ENCODE peak calls at places on chromosomes 7 and 10, in six cellular contexts. D, C, E, U, Y and H are unnamed samples.
A peak's percentile ranks its signal among the peaks of the same experiment; 100 is the strongest.

GRCh38 chr10:71746344-71747037 is 26.8 kb downstream of the VSIR start:
- DNase-seq in D (peak; percentile 95), C (no peak), E (no peak), U (peak; percentile 68), Y (peak; percentile 28), H (no peak)

GRCh38 chr7:37916017-37916672 is 472 bp downstream of the SFRP4 start:
- DNase-seq in D (no peak), C (no peak), E (no peak), U (peak; percentile 26), Y (no peak), H (no peak)

GRCh38 chr7:30084195-30084594 is 50.6 kb upstream of the MTURN start:
- DNase-seq in D (no peak), C (no peak), E (no peak), U (no peak), Y (no peak), H (no peak)

GRCh38 chr10:16943301-16944080 is 126.3 kb upstream of the RSU1 start:
- DNase-seq in D (no peak), C (peak; percentile 55), E (peak; percentile 63), U (no peak), Y (no peak), H (no peak)

GRCh38 chr10:114869500-114869899 is 47.9 kb downstream of the FHIP2A start:
- DNase-seq in D (no peak), C (peak; percentile 82), E (peak; percentile 79), U (no peak), Y (no peak), H (no peak)

GRCh38 chr7:24227603-24228359 is 56.2 kb upstream of the NPY start:
- DNase-seq in D (no peak), C (no peak), E (no peak), U (no peak), Y (no peak), H (no peak)

GRCh38 chr10:78851652-78852051 is 217.1 kb upstream of the ZMIZ1 start:
- DNase-seq in D (no peak), C (peak; percentile 7), E (peak; percentile 91), U (no peak), Y (no peak), H (no peak)

GRCh38 chr7:33177876-33178275 is 48.5 kb downstream of the BBS9 start:
- DNase-seq in D (no peak), C (no peak), E (no peak), U (no peak), Y (no peak), H (no peak)

GRCh38 chr10:77552252-77552651 is 85.4 kb downstream of the KCNMA1 start:
- DNase-seq in D (no peak), C (no peak), E (no peak), U (no peak), Y (no peak), H (no peak)

GRCh38 chr7:155229548-155230168 is 68.0 kb upstream of the INSIG1 start:
- DNase-seq in D (no peak), C (no peak), E (no peak), U (no peak), Y (no peak), H (no peak)

GRCh38 chr10:55146032-55146431 is 345.0 kb upstream of the PCDH15 start:
- DNase-seq in D (no peak), C (peak; percentile 45), E (no peak), U (no peak), Y (no peak), H (no peak)

GRCh38 chr10:114577133-114577532 is 80.9 kb downstream of the ABLIM1 start:
- DNase-seq in D (no peak), C (peak; percentile 91), E (peak; percentile 80), U (no peak), Y (no peak), H (no peak)

GRCh38 chr10:5450605-5451384 is 38.4 kb downstream of the NET1 start:
- DNase-seq in D (no peak), C (no peak), E (no peak), U (no peak), Y (no peak), H (no peak)

GRCh38 chr7:157555308-157555707 is 218.5 kb downstream of the DNAJB6 start:
- DNase-seq in D (no peak), C (peak; percentile 2), E (no peak), U (no peak), Y (no peak), H (no peak)

GRCh38 chr7:147861058-147861716 is 729.4 kb upstream of the C7orf33 start:
- DNase-seq in D (no peak), C (peak; percentile 1), E (peak; percentile 78), U (no peak), Y (no peak), H (no peak)

GRCh38 chr7:16524332-16524731 is 2.3 kb upstream of the LRRC72 start:
- DNase-seq in D (no peak), C (no peak), E (no peak), U (no peak), Y (no peak), H (peak; percentile 46)

GRCh38 chr7:51121945-51122425 is 194.6 kb downstream of the COBL start:
- DNase-seq in D (peak; percentile 22), C (no peak), E (no peak), U (peak; percentile 37), Y (no peak), H (no peak)

GRCh38 chr7:9226500-9226899 is 793.1 kb downstream of the NXPH1 start:
- DNase-seq in D (no peak), C (no peak), E (no peak), U (no peak), Y (no peak), H (no peak)

GRCh38 chr7:45626441-45627430 is 52.6 kb downstream of the ADCY1 start:
- DNase-seq in D (no peak), C (peak; percentile 23), E (no peak), U (no peak), Y (no peak), H (no peak)

GRCh38 chr7:40105879-40106473 is 28.4 kb downstream of the MPLKIP start:
- DNase-seq in D (no peak), C (no peak), E (no peak), U (no peak), Y (no peak), H (no peak)

GRCh38 chr10:79137826-79138225 is 69.1 kb downstream of the ZMIZ1 start:
- DNase-seq in D (peak; percentile 95), C (peak; percentile 53), E (peak; percentile 40), U (peak; percentile 56), Y (no peak), H (no peak)

GRCh38 chr7:142328551-142328950 is 70.7 kb upstream of the PRSS58 start:
- DNase-seq in D (no peak), C (no peak), E (no peak), U (no peak), Y (no peak), H (no peak)

GRCh38 chr7:12570148-12570528 is 382 bp upstream of the SCIN start:
- DNase-seq in D (no peak), C (peak; percentile 8), E (no peak), U (no peak), Y (no peak), H (peak; percentile 49)

GRCh38 chr10:22379059-22379458 is 33.8 kb downstream of the SPAG6 start:
- DNase-seq in D (no peak), C (no peak), E (no peak), U (no peak), Y (no peak), H (no peak)

GRCh38 chr7:96273716-96274115 is 48.2 kb downstream of the SLC25A13 start:
- DNase-seq in D (no peak), C (no peak), E (peak; percentile 20), U (no peak), Y (no peak), H (no peak)

GRCh38 chr7:30985756-30986155 is 22.0 kb downstream of the GHRHR start:
- DNase-seq in D (no peak), C (no peak), E (no peak), U (no peak), Y (no peak), H (no peak)

GRCh38 chr7:100546129-100546867 is 7.3 kb downstream of the AGFG2 start:
- DNase-seq in D (no peak), C (no peak), E (no peak), U (no peak), Y (no peak), H (no peak)

GRCh38 chr7:128056901-128057300 is 25.7 kb upstream of the LRRC4 start:
- DNase-seq in D (no peak), C (peak; percentile 55), E (peak; percentile 85), U (no peak), Y (no peak), H (no peak)

GRCh38 chr10:129761981-129762956 is 201.8 kb downstream of the EBF3 start:
- DNase-seq in D (no peak), C (no peak), E (no peak), U (no peak), Y (no peak), H (no peak)

GRCh38 chr10:48839809-48840679 is 99.6 kb downstream of the LRRC18 start:
- DNase-seq in D (no peak), C (no peak), E (no peak), U (no peak), Y (no peak), H (no peak)

GRCh38 chr10:121088524-121088923 is 237.4 kb downstream of the WDR11 start:
- DNase-seq in D (no peak), C (no peak), E (no peak), U (no peak), Y (peak; percentile 53), H (peak; percentile 22)

GRCh38 chr10:133015816-133016462 is 71.8 kb upstream of the ADGRA1 start:
- DNase-seq in D (no peak), C (no peak), E (no peak), U (peak; percentile 6), Y (no peak), H (no peak)

GRCh38 chr7:103609778-103610177 is 163.8 kb upstream of the SLC26A5 start:
- DNase-seq in D (no peak), C (no peak), E (no peak), U (no peak), Y (no peak), H (no peak)

GRCh38 chr7:155192961-155193640 is 104.6 kb upstream of the INSIG1 start:
- DNase-seq in D (no peak), C (no peak), E (no peak), U (no peak), Y (no peak), H (no peak)

GRCh38 chr10:122441961-122442360 is 12.5 kb upstream of the ARMS2 start:
- DNase-seq in D (no peak), C (peak; percentile 78), E (peak; percentile 47), U (no peak), Y (no peak), H (peak; percentile 9)

GRCh38 chr10:105837951-105838350 is 1196.9 kb downstream of the SORCS3 start:
- DNase-seq in D (peak; percentile 9), C (peak; percentile 0), E (no peak), U (no peak), Y (no peak), H (no peak)

GRCh38 chr7:95066736-95067530 is 159.5 kb downstream of the PPP1R9A start:
- DNase-seq in D (no peak), C (peak; percentile 52), E (no peak), U (no peak), Y (peak; percentile 42), H (peak; percentile 57)

GRCh38 chr7:102012941-102013461 is 195.6 kb downstream of the CUX1 start:
- DNase-seq in D (no peak), C (no peak), E (no peak), U (no peak), Y (no peak), H (no peak)

GRCh38 chr7:133750287-133750686 is 376.9 kb upstream of the LRGUK start:
- DNase-seq in D (no peak), C (no peak), E (no peak), U (no peak), Y (no peak), H (no peak)